ENCODE peak calls at places on chromosome 3, in eight cellular contexts. X, P, K, E, R, H, O and M are unnamed samples.

GRCh38 chr3:7306900-7307299 is 446.0 kb downstream of the GRM7 start:
- DNase-seq in O (no peak), X (no peak), K (no peak), E (no peak), P (no peak), H (no peak), R (no peak), M (no peak)

GRCh38 chr3:113063126-113063894 is 72.5 kb downstream of the GTPBP8 start:
- DNase-seq in R (no peak), E (no peak), H (no peak), K (no peak), P (no peak), O (no peak), X (peak), M (no peak)

GRCh38 chr3:148681080-148681479 is 16.6 kb upstream of the AGTR1 start:
- DNase-seq in X (peak), R (no peak), P (no peak), O (no peak), H (no peak), E (no peak), K (no peak), M (no peak)

GRCh38 chr3:4904801-4905695 is 74.2 kb upstream of the BHLHE40 start:
- DNase-seq in P (no peak), O (no peak), H (no peak), E (no peak), R (no peak), X (peak), K (peak), M (peak)

GRCh38 chr3:181330821-181331563 is 341.5 kb upstream of the DNAJC19 start:
- DNase-seq in X (no peak), P (no peak), E (no peak), O (no peak), R (peak), K (no peak), H (no peak), M (no peak)

GRCh38 chr3:122167630-122168029 is 15.8 kb upstream of the CASR start:
- DNase-seq in K (no peak), H (no peak), X (no peak), O (no peak), R (no peak), P (no peak), E (no peak), M (no peak)

GRCh38 chr3:153182491-153182890 is 20.5 kb downstream of the RAP2B start:
- DNase-seq in R (no peak), K (no peak), P (no peak), O (no peak), X (peak), H (no peak), E (no peak), M (peak)

GRCh38 chr3:2099779-2100191 is 1.1 kb downstream of the CNTN4 start:
- DNase-seq in R (peak), O (no peak), X (no peak), P (no peak), K (no peak), H (no peak), E (no peak), M (peak)

GRCh38 chr3:132870596-132870995 is 148.4 kb upstream of the NPHP3 start:
- DNase-seq in K (no peak), E (no peak), X (no peak), P (no peak), R (no peak), H (no peak), O (no peak), M (no peak)

GRCh38 chr3:128910006-128910405 is 30.6 kb downstream of the ACAD9 start:
- DNase-seq in H (no peak), P (no peak), R (no peak), E (peak), O (no peak), K (no peak), X (no peak), M (no peak)

GRCh38 chr3:124883766-124884473 is 3.2 kb downstream of the ITGB5 start:
- DNase-seq in P (no peak), R (no peak), E (no peak), K (no peak), O (no peak), H (no peak), X (peak), M (no peak)

GRCh38 chr3:187122261-187122660 is 17.0 kb downstream of the RPL39L start:
- DNase-seq in R (no peak), K (no peak), X (no peak), P (no peak), H (no peak), O (no peak), E (no peak), M (no peak)

GRCh38 chr3:112126501-112126900 is 6.5 kb downstream of the GCSAM start:
- DNase-seq in K (no peak), R (peak), X (no peak), P (no peak), O (no peak), H (no peak), E (no peak), M (peak)

GRCh38 chr3:167976880-167977498 is 118.7 kb downstream of the GOLIM4 start:
- DNase-seq in X (peak), O (no peak), H (no peak), K (no peak), E (no peak), P (no peak), R (no peak), M (peak)

GRCh38 chr3:48991851-48992545 is 2.0 kb downstream of the P4HTM start:
- DNase-seq in R (no peak), E (no peak), X (peak), K (no peak), H (no peak), O (no peak), P (no peak), M (no peak)

GRCh38 chr3:178195824-178196223 is 340.4 kb upstream of the KCNMB2 start:
- DNase-seq in H (no peak), O (no peak), R (no peak), X (peak), K (no peak), E (no peak), P (no peak), M (no peak)

GRCh38 chr3:131238496-131238895 is 143.1 kb upstream of the NUDT16 start:
- DNase-seq in X (no peak), E (no peak), O (no peak), H (no peak), R (no peak), K (no peak), P (no peak), M (no peak)

GRCh38 chr3:62586356-62586755 is 213.0 kb upstream of the FEZF2 start:
- DNase-seq in H (no peak), X (peak), E (no peak), P (no peak), O (no peak), K (peak), R (no peak), M (no peak)

GRCh38 chr3:80696280-80696679 is 928.5 kb upstream of the ROBO1 start:
- DNase-seq in O (no peak), P (no peak), H (no peak), X (no peak), R (no peak), E (no peak), K (no peak), M (no peak)

GRCh38 chr3:150050510-150050909 is 79.8 kb upstream of the PFN2 start:
- DNase-seq in H (no peak), K (no peak), X (peak), P (no peak), R (no peak), E (no peak), O (no peak), M (no peak)

GRCh38 chr3:192026656-192027055 is 565.7 kb downstream of the PYDC2 start:
- DNase-seq in R (no peak), X (no peak), H (no peak), P (no peak), O (no peak), E (no peak), K (no peak), M (no peak)

GRCh38 chr3:133444071-133444774 is 44.4 kb downstream of the BFSP2 start:
- DNase-seq in E (no peak), O (no peak), P (no peak), K (no peak), X (peak), H (peak), R (no peak), M (no peak)

GRCh38 chr3:77620009-77620408 is 580.1 kb downstream of the ROBO2 start:
- DNase-seq in E (no peak), X (no peak), K (peak), P (no peak), R (no peak), O (no peak), H (no peak), M (no peak)